ENCODE peak calls at places on chromosomes 1 and 21, in nine cellular contexts. Q is Panc1, P is stomach, W is heart left ventricle, T is astrocyte, D is astrocyte of the spinal cord, H is AG04450, B is OCI-LY7, Y is HCT116. N is an unnamed sample.

GRCh38 chr1:204692852-204693356 is 7.4 kb upstream of the LRRN2 start:
- DNase-seq in Q (no peak), P (no peak), W (no peak), T (no peak), D (no peak), H (no peak), B (no peak), Y (peak), N (no peak)

GRCh38 chr1:29835486-29836273 is 599.4 kb downstream of the PTPRU start:
- DNase-seq in Q (no peak), P (no peak), W (no peak), T (peak), D (no peak), H (no peak), B (no peak), Y (no peak), N (peak)

GRCh38 chr1:71706030-71706671 is 576.2 kb downstream of the NEGR1 start:
- DNase-seq in Q (no peak), P (no peak), W (no peak), T (no peak), D (no peak), H (peak), B (no peak), Y (no peak), N (no peak)

GRCh38 chr1:211529453-211529852 is 37.5 kb upstream of the RD3 start:
- DNase-seq in Q (no peak), P (no peak), W (no peak), T (peak), D (no peak), H (no peak), B (no peak), Y (no peak), N (no peak)

GRCh38 chr1:160621633-160622413 is 25.0 kb downstream of the SLAMF1 start:
- DNase-seq in Q (no peak), P (no peak), W (no peak), T (no peak), D (no peak), H (no peak), B (no peak), Y (no peak), N (no peak)

GRCh38 chr1:236685917-236686814 is at the start of gene ACTN2:
- DNase-seq in Q (no peak), P (peak), W (peak), T (no peak), D (no peak), H (no peak), B (no peak), Y (no peak), N (peak)

GRCh38 chr1:66360285-66360724 is 173.6 kb upstream of the SGIP1 start:
- DNase-seq in Q (no peak), P (no peak), W (no peak), T (no peak), D (no peak), H (no peak), B (peak), Y (no peak), N (no peak)

GRCh38 chr1:50783286-50783685 is 176.8 kb downstream of the FAF1 start:
- DNase-seq in Q (no peak), P (no peak), W (no peak), T (no peak), D (peak), H (no peak), B (no peak), Y (no peak), N (no peak)

GRCh38 chr1:226739696-226740065 is 599 bp upstream of the ITPKB start:
- DNase-seq in Q (no peak), P (no peak), W (no peak), T (no peak), D (no peak), H (no peak), B (peak), Y (no peak), N (no peak)

GRCh38 chr1:42743302-42744029 is 3.4 kb upstream of the CLDN19 start:
- DNase-seq in Q (no peak), P (no peak), W (no peak), T (no peak), D (no peak), H (no peak), B (no peak), Y (no peak), N (no peak)

GRCh38 chr21:39386194-39386593 is 37.3 kb upstream of the HMGN1 start:
- DNase-seq in Q (no peak), P (peak), W (peak), T (no peak), D (peak), H (no peak), B (no peak), Y (no peak), N (no peak)

GRCh38 chr1:119841306-119841705 is 30.0 kb upstream of the REG4 start:
- DNase-seq in Q (no peak), P (no peak), W (no peak), T (no peak), D (no peak), H (no peak), B (no peak), Y (no peak), N (no peak)

GRCh38 chr1:93608188-93609109 is 73.2 kb downstream of the BCAR3 start:
- DNase-seq in Q (no peak), P (no peak), W (peak), T (peak), D (no peak), H (no peak), B (no peak), Y (no peak), N (no peak)

GRCh38 chr1:241362350-241362749 is 5.3 kb upstream of the RGS7 start:
- DNase-seq in Q (no peak), P (no peak), W (no peak), T (no peak), D (no peak), H (no peak), B (no peak), Y (no peak), N (no peak)

GRCh38 chr1:17636612-17637011 is 97.1 kb downstream of the ARHGEF10L start:
- DNase-seq in Q (no peak), P (no peak), W (no peak), T (peak), D (peak), H (no peak), B (no peak), Y (no peak), N (no peak)

GRCh38 chr1:38418195-38419030 is 371.8 kb upstream of the POU3F1 start:
- DNase-seq in Q (no peak), P (no peak), W (no peak), T (peak), D (peak), H (no peak), B (no peak), Y (no peak), N (no peak)

GRCh38 chr1:38076038-38076437 is 29.4 kb upstream of the POU3F1 start:
- DNase-seq in Q (no peak), P (no peak), W (no peak), T (no peak), D (peak), H (no peak), B (peak), Y (no peak), N (no peak)

GRCh38 chr1:15900662-15901279 is 53.3 kb downstream of the SPEN start:
- DNase-seq in Q (no peak), P (no peak), W (no peak), T (no peak), D (no peak), H (no peak), B (no peak), Y (no peak), N (no peak)

GRCh38 chr1:245788269-245788668 is 633.5 kb downstream of the KIF26B start:
- DNase-seq in Q (peak), P (no peak), W (no peak), T (peak), D (peak), H (peak), B (no peak), Y (no peak), N (no peak)

GRCh38 chr1:109392788-109393580 is 4.7 kb downstream of the SORT1 start:
- DNase-seq in Q (no peak), P (peak), W (peak), T (peak), D (peak), H (peak), B (no peak), Y (no peak), N (peak)

GRCh38 chr1:109391626-109392025 is 6.1 kb downstream of the SORT1 start:
- DNase-seq in Q (no peak), P (no peak), W (no peak), T (no peak), D (no peak), H (no peak), B (peak), Y (no peak), N (no peak)

GRCh38 chr1:109393602-109394233 is 4.0 kb downstream of the SORT1 start:
- DNase-seq in Q (no peak), P (no peak), W (no peak), T (no peak), D (no peak), H (no peak), B (no peak), Y (no peak), N (no peak)

GRCh38 chr1:109391161-109391556 is 6.6 kb downstream of the SORT1 start:
- DNase-seq in Q (no peak), P (no peak), W (no peak), T (peak), D (peak), H (no peak), B (no peak), Y (no peak), N (no peak)

DNA sequence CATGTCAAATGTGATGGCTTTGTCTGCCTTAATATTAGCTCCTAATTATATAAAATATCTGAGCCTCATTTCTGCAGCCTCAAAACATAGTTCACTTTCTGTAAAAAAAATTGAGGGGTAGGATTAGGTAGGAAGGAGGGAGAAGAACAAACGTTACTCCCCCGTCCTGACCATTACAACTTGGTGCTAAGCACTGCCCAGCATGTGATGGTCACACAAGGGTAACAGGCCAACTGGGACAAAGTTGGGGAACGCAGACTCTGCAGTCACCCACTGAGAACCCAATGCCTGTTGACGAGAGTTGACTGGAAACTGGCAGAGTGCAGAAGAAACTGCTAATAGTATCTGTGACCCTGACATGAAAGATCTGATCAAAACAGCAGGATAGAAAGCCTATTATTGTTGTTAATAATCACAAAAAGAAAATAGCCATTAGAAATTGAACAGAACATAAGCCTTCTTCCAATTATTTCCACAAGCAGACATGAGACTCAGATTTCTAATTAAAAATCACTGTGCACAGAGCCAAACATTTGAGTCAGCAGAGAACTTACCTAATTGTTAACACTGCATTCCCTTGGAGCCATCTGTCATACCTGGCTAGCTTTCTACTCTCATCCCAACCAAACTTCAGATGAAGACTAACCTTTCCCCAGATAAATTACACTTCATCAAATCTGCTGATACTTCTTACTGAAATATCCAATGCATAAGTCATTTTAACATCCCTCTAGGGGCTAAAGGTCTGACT is 5.5 kb downstream of the SORT1 start:
- DNase-seq in Q (no peak), P (no peak), W (peak), T (no peak), D (no peak), H (no peak), B (no peak), Y (no peak), N (peak)
- H3K4me3 ChIP-seq in Q (no peak), P (peak), W (peak), T (peak), D (no peak), H (peak), B (peak), Y (no peak), N (peak)

GRCh38 chr1:201126463-201126831 is 537 bp downstream of the ASCL5 start:
- DNase-seq in Q (no peak), P (no peak), W (no peak), T (no peak), D (peak), H (no peak), B (no peak), Y (no peak), N (no peak)

GRCh38 chr1:201125805-201126204 is 1.2 kb downstream of the ASCL5 start:
- DNase-seq in Q (no peak), P (no peak), W (no peak), T (no peak), D (no peak), H (no peak), B (no peak), Y (no peak), N (no peak)

GRCh38 chr1:201127755-201128455 is 921 bp upstream of the ASCL5 start:
- DNase-seq in Q (no peak), P (no peak), W (no peak), T (peak), D (peak), H (no peak), B (no peak), Y (no peak), N (no peak)

GRCh38 chr1:201128476-201128875 is 1.5 kb upstream of the ASCL5 start:
- DNase-seq in Q (no peak), P (no peak), W (no peak), T (no peak), D (no peak), H (no peak), B (no peak), Y (no peak), N (no peak)

DNA sequence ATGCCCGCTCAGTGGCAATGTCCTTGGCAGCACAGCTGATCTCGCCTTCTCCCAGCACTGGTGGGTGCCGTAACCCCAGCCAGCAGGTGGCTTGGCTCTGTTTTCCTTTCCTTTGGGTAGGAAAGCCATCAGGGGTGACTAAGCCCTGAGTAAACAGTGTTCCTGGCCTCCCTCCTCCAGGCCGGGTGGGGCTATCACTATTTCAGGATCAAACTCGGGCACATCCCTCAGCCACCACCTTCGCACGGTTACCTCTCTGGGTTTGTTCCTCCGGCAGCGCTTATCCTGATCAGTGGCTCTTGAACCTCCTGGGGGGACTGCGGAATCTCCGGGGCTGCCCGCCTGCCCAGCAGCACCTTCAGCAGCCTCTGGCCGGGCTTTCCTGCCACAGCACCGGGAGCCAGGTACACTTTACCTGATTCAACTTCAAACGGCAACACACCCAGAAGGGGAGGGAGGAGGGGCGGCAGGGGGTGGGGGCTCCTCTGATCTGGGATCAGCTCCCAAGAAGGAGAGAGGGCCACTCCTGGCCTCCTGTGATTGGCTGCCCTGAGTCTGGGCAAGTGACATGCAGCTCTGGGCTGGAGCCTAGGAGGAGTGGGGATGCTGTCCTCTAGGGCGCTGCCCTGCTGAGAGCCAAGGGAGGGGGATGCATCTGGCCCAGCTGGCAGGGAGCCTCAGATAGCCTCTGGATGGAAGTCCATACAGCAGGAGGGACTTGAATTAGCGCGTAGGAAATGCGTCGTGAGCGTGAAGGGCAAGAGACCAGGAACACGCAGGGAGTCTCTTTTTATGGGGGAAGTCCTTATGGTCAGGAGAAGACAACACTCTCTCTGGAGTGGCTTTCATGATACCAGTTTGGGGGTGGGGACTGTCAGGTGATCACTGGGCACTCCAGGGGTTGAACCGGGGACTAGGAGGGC is at the start of gene ASCL5:
- DNase-seq in Q (no peak), P (peak), W (no peak), T (peak), D (peak), H (no peak), B (no peak), Y (peak), N (no peak)
- TF ChIP-seq CTCF in Q (no peak), P (no peak), W (no peak), T (no peak), D (peak), H (peak), B (no peak), Y (peak), N (no peak)

GRCh38 chr1:203302461-203302860 is 2.9 kb upstream of the BTG2 start:
- DNase-seq in Q (no peak), P (no peak), W (no peak), T (no peak), D (no peak), H (no peak), B (no peak), Y (no peak), N (no peak)
- H3K4me3 ChIP-seq in Q (no peak), P (no peak), W (no peak), T (no peak), D (no peak), H (no peak), B (peak), Y (no peak), N (no peak)

GRCh38 chr1:201622353-201622752 is 83.4 kb downstream of the NAV1 start:
- DNase-seq in Q (no peak), P (no peak), W (no peak), T (no peak), D (no peak), H (no peak), B (no peak), Y (no peak), N (no peak)

GRCh38 chr1:201626629-201627275 is 87.8 kb downstream of the NAV1 start:
- DNase-seq in Q (no peak), P (no peak), W (no peak), T (no peak), D (no peak), H (no peak), B (no peak), Y (no peak), N (no peak)

GRCh38 chr1:201622824-201623223 is 83.9 kb downstream of the NAV1 start:
- DNase-seq in Q (no peak), P (no peak), W (no peak), T (no peak), D (no peak), H (no peak), B (no peak), Y (no peak), N (no peak)

GRCh38 chr1:201625711-201626300 is 86.9 kb downstream of the NAV1 start:
- DNase-seq in Q (no peak), P (no peak), W (no peak), T (no peak), D (no peak), H (no peak), B (no peak), Y (no peak), N (no peak)

GRCh38 chr1:201624741-201625646 is 86.1 kb downstream of the NAV1 start:
- DNase-seq in Q (no peak), P (no peak), W (no peak), T (peak), D (peak), H (peak), B (no peak), Y (no peak), N (no peak)
- TF ChIP-seq CTCF in Q (no peak), P (no peak), W (no peak), T (peak), D (peak), H (peak), B (no peak), Y (no peak), N (no peak)

DNA sequence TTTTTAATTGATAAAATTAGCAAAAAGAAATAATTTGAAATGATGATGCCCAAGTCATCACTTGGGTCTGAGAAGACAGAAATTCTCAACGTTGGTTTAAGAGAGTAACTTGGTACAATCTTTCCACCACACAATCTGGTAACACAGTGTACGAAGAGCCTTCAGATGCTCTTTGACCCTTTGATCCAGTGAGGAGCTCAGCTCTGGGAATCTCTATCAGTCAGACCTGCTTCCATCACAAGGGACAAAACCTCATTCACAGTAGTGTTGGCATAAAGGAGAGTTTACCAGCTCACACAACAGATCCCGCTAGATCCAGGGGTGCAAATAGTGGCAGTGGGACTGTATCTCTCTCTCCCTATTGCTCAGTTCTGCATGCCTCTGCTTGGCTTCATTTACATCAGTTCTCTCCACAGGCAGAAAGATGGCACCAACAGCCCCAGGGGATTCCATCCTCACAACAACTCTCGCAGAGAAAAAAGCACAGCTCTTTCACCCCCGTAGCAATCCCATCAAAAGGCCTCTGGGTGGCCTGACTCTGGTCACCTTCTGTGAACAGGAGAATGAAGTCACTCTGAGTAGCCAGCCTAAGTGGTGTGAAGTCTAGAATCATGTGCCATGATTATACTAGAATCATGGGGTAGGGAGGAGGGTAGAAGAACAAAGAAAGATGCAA is 119.7 kb downstream of the ZNF281 start:
- DNase-seq in Q (no peak), P (no peak), W (no peak), T (no peak), D (no peak), H (no peak), B (peak), Y (peak), N (no peak)
- H3K4me3 ChIP-seq in Q (no peak), P (no peak), W (no peak), T (no peak), D (no peak), H (no peak), B (no peak), Y (no peak), N (no peak)

DNA sequence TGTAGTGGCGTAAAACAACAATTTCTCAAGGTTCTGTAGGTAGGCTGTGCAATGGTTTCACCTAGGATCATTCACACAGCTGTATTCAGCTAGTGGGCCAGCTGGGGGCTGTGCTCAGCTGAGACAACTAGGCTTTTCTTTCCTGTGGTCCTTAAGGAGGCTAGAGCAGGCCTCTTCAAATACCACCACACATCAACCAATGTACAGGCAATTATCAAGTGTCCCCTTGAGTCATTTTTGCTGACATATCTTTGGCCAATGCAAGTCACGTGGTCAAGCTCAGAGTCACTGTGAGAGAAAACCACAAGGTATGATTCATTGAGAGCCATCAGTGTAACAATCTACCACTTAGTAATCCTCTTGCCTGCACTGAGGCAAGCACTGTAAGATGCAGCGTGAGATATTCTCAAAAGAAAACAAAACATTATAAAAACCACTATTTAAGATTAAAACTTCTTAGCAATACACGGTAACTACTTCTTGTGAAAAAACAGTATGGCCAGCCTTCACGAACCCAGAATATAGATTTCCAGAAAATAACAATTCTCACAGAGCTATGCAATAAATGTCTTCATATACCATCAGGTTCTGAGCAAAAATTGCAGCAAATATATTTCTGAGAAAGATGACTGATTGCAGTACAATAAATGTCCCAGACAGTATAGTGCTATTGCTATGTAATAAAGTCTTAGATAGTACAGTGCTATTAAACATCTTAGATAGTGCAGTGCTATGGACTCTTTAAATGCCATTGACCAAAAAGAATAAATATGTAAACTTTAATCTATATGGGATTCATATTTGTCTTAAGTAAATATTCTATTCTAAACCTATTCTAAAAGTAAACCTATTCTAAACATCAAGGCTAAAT is 55.3 kb downstream of the NME7 start:
- DNase-seq in Q (peak), P (no peak), W (no peak), T (peak), D (peak), H (peak), B (no peak), Y (peak), N (no peak)
- TF ChIP-seq CTCF in Q (no peak), P (no peak), W (no peak), T (no peak), D (no peak), H (no peak), B (no peak), Y (no peak), N (no peak)

N was measured in coronary artery.